ENCODE peak calls at places on chromosomes 4 and X, in seven cellular contexts. One of them, this sample, is unnamed.

GRCh38 chrX:38426785-38427184 is 74.4 kb downstream of the OTC start:
- DNase-seq in fibroblast of lung: peak; percentile 0
- DNase-seq in ELF-1: no peak
- DNase-seq in ACHN: no peak
- DNase-seq in hypothalamus: no peak
- DNase-seq in activated gamma-delta T cell treated with Interleukin-2 at 50 U/mL for 16 hours: no peak
- DNase-seq in activated CD4-positive, alpha-beta T cell treated with anti-CD3 and anti-CD28 coated beads for 24 hours: no peak
- DNase-seq in this sample: no peak

GRCh38 chr4:21543514-21543913 is 405.1 kb downstream of the KCNIP4 start:
- DNase-seq in fibroblast of lung: no peak
- DNase-seq in activated gamma-delta T cell treated with Interleukin-2 at 50 U/mL for 16 hours: no peak
- DNase-seq in hypothalamus: no peak
- DNase-seq in ELF-1: no peak
- DNase-seq in ACHN: no peak
- DNase-seq in activated CD4-positive, alpha-beta T cell treated with anti-CD3 and anti-CD28 coated beads for 24 hours: no peak
- DNase-seq in this sample: no peak

GRCh38 chrX:37745354-37745753 is 34.5 kb upstream of the CYBB start:
- DNase-seq in ELF-1: peak; percentile 59
- DNase-seq in activated gamma-delta T cell treated with Interleukin-2 at 50 U/mL for 16 hours: peak; percentile 73
- DNase-seq in hypothalamus: peak; percentile 39
- DNase-seq in ACHN: peak; percentile 38
- DNase-seq in activated CD4-positive, alpha-beta T cell treated with anti-CD3 and anti-CD28 coated beads for 24 hours: peak; percentile 65
- DNase-seq in fibroblast of lung: peak; percentile 70
- DNase-seq in this sample: peak; percentile 50

GRCh38 chr4:100907465-100908454 is 389.9 kb upstream of the EMCN start:
- DNase-seq in activated CD4-positive, alpha-beta T cell treated with anti-CD3 and anti-CD28 coated beads for 24 hours: no peak
- DNase-seq in fibroblast of lung: peak; percentile 6
- DNase-seq in hypothalamus: no peak
- DNase-seq in ELF-1: peak; percentile 2
- DNase-seq in activated gamma-delta T cell treated with Interleukin-2 at 50 U/mL for 16 hours: no peak
- DNase-seq in ACHN: peak; percentile 3
- DNase-seq in this sample: no peak

GRCh38 chr4:10289534-10289899 is 167.7 kb downstream of the ZNF518B start:
- DNase-seq in ELF-1: no peak
- DNase-seq in fibroblast of lung: no peak
- DNase-seq in activated gamma-delta T cell treated with Interleukin-2 at 50 U/mL for 16 hours: no peak
- DNase-seq in ACHN: no peak
- DNase-seq in hypothalamus: no peak
- DNase-seq in activated CD4-positive, alpha-beta T cell treated with anti-CD3 and anti-CD28 coated beads for 24 hours: no peak
- DNase-seq in this sample: no peak

GRCh38 chrX:47080215-47080914 is 2.1 kb downstream of the RGN start:
- DNase-seq in fibroblast of lung: no peak
- DNase-seq in ELF-1: no peak
- DNase-seq in ACHN: no peak
- DNase-seq in hypothalamus: no peak
- DNase-seq in activated CD4-positive, alpha-beta T cell treated with anti-CD3 and anti-CD28 coated beads for 24 hours: no peak
- DNase-seq in activated gamma-delta T cell treated with Interleukin-2 at 50 U/mL for 16 hours: no peak
- DNase-seq in this sample: no peak

GRCh38 chrX:123562342-123563146 is 170.3 kb downstream of the THOC2 start:
- DNase-seq in ELF-1: no peak
- DNase-seq in activated CD4-positive, alpha-beta T cell treated with anti-CD3 and anti-CD28 coated beads for 24 hours: no peak
- DNase-seq in ACHN: no peak
- DNase-seq in activated gamma-delta T cell treated with Interleukin-2 at 50 U/mL for 16 hours: no peak
- DNase-seq in hypothalamus: no peak
- DNase-seq in fibroblast of lung: no peak
- DNase-seq in this sample: no peak

GRCh38 chr4:153257151-153257620 is 52.9 kb downstream of the TRIM2 start:
- DNase-seq in ACHN: peak; percentile 47
- DNase-seq in ELF-1: peak; percentile 84
- DNase-seq in activated CD4-positive, alpha-beta T cell treated with anti-CD3 and anti-CD28 coated beads for 24 hours: peak; percentile 16
- DNase-seq in activated gamma-delta T cell treated with Interleukin-2 at 50 U/mL for 16 hours: no peak
- DNase-seq in hypothalamus: peak; percentile 48
- DNase-seq in fibroblast of lung: peak; percentile 53
- DNase-seq in this sample: peak; percentile 77

GRCh38 chr4:4402966-4403365 is 16.1 kb downstream of the NSG1 start:
- DNase-seq in ELF-1: no peak
- DNase-seq in activated gamma-delta T cell treated with Interleukin-2 at 50 U/mL for 16 hours: no peak
- DNase-seq in ACHN: no peak
- DNase-seq in activated CD4-positive, alpha-beta T cell treated with anti-CD3 and anti-CD28 coated beads for 24 hours: no peak
- DNase-seq in hypothalamus: no peak
- DNase-seq in fibroblast of lung: no peak
- DNase-seq in this sample: no peak

GRCh38 chr4:139655116-139655515 is 10.5 kb upstream of the MGST2 start:
- DNase-seq in ELF-1: peak; percentile 19
- DNase-seq in activated gamma-delta T cell treated with Interleukin-2 at 50 U/mL for 16 hours: peak; percentile 12
- DNase-seq in hypothalamus: no peak
- DNase-seq in activated CD4-positive, alpha-beta T cell treated with anti-CD3 and anti-CD28 coated beads for 24 hours: no peak
- DNase-seq in ACHN: no peak
- DNase-seq in fibroblast of lung: peak; percentile 49
- DNase-seq in this sample: peak; percentile 27

GRCh38 chr4:71259305-71259704 is 79.5 kb upstream of the SLC4A4 start:
- DNase-seq in fibroblast of lung: no peak
- DNase-seq in ELF-1: no peak
- DNase-seq in activated gamma-delta T cell treated with Interleukin-2 at 50 U/mL for 16 hours: no peak
- DNase-seq in activated CD4-positive, alpha-beta T cell treated with anti-CD3 and anti-CD28 coated beads for 24 hours: no peak
- DNase-seq in hypothalamus: no peak
- DNase-seq in ACHN: no peak
- DNase-seq in this sample: peak; percentile 31

GRCh38 chr4:169985881-169986280 is 40.3 kb downstream of the MFAP3L start:
- DNase-seq in fibroblast of lung: no peak
- DNase-seq in activated gamma-delta T cell treated with Interleukin-2 at 50 U/mL for 16 hours: no peak
- DNase-seq in ELF-1: no peak
- DNase-seq in ACHN: no peak
- DNase-seq in activated CD4-positive, alpha-beta T cell treated with anti-CD3 and anti-CD28 coated beads for 24 hours: no peak
- DNase-seq in hypothalamus: no peak
- DNase-seq in this sample: no peak

GRCh38 chr4:123304151-123305021 is 92.2 kb upstream of the SPRY1 start:
- DNase-seq in hypothalamus: peak; percentile 5
- DNase-seq in ELF-1: peak; percentile 83
- DNase-seq in activated gamma-delta T cell treated with Interleukin-2 at 50 U/mL for 16 hours: no peak
- DNase-seq in fibroblast of lung: peak; percentile 11
- DNase-seq in activated CD4-positive, alpha-beta T cell treated with anti-CD3 and anti-CD28 coated beads for 24 hours: no peak
- DNase-seq in ACHN: no peak
- DNase-seq in this sample: no peak

GRCh38 chr4:110165382-110166285 is 32.8 kb downstream of the ELOVL6 start:
- DNase-seq in hypothalamus: no peak
- DNase-seq in fibroblast of lung: peak; percentile 50
- DNase-seq in ACHN: peak; percentile 35
- DNase-seq in activated CD4-positive, alpha-beta T cell treated with anti-CD3 and anti-CD28 coated beads for 24 hours: peak; percentile 50
- DNase-seq in activated gamma-delta T cell treated with Interleukin-2 at 50 U/mL for 16 hours: peak; percentile 63
- DNase-seq in ELF-1: peak; percentile 70
- DNase-seq in this sample: no peak

GRCh38 chr4:107991945-107992625 is 2.4 kb downstream of the HADH start:
- DNase-seq in fibroblast of lung: peak; percentile 69
- DNase-seq in ELF-1: no peak
- DNase-seq in activated CD4-positive, alpha-beta T cell treated with anti-CD3 and anti-CD28 coated beads for 24 hours: no peak
- DNase-seq in ACHN: no peak
- DNase-seq in activated gamma-delta T cell treated with Interleukin-2 at 50 U/mL for 16 hours: no peak
- DNase-seq in hypothalamus: no peak
- DNase-seq in this sample: no peak

GRCh38 chrX:10938371-10938982 is 172.7 kb upstream of the HCCS start:
- DNase-seq in hypothalamus: no peak
- DNase-seq in activated CD4-positive, alpha-beta T cell treated with anti-CD3 and anti-CD28 coated beads for 24 hours: no peak
- DNase-seq in activated gamma-delta T cell treated with Interleukin-2 at 50 U/mL for 16 hours: no peak
- DNase-seq in ACHN: no peak
- DNase-seq in ELF-1: no peak
- DNase-seq in fibroblast of lung: peak; percentile 38
- DNase-seq in this sample: peak; percentile 18

GRCh38 chr4:75849459-75849858 is 52.8 kb downstream of the PPEF2 start:
- DNase-seq in activated gamma-delta T cell treated with Interleukin-2 at 50 U/mL for 16 hours: no peak
- DNase-seq in ELF-1: peak; percentile 72
- DNase-seq in ACHN: no peak
- DNase-seq in activated CD4-positive, alpha-beta T cell treated with anti-CD3 and anti-CD28 coated beads for 24 hours: no peak
- DNase-seq in fibroblast of lung: no peak
- DNase-seq in hypothalamus: no peak
- DNase-seq in this sample: no peak

GRCh38 chr4:88225216-88226107 is 58.9 kb downstream of the PPM1K start:
- DNase-seq in fibroblast of lung: no peak
- DNase-seq in ELF-1: no peak
- DNase-seq in hypothalamus: no peak
- DNase-seq in ACHN: no peak
- DNase-seq in activated gamma-delta T cell treated with Interleukin-2 at 50 U/mL for 16 hours: no peak
- DNase-seq in activated CD4-positive, alpha-beta T cell treated with anti-CD3 and anti-CD28 coated beads for 24 hours: no peak
- DNase-seq in this sample: no peak

GRCh38 chr4:159003420-159004253 is 99.2 kb upstream of the RAPGEF2 start:
- DNase-seq in activated gamma-delta T cell treated with Interleukin-2 at 50 U/mL for 16 hours: no peak
- DNase-seq in hypothalamus: no peak
- DNase-seq in ELF-1: no peak
- DNase-seq in ACHN: no peak
- DNase-seq in fibroblast of lung: no peak
- DNase-seq in activated CD4-positive, alpha-beta T cell treated with anti-CD3 and anti-CD28 coated beads for 24 hours: no peak
- DNase-seq in this sample: no peak

GRCh38 chrX:87045352-87045751 is 472.2 kb upstream of the KLHL4 start:
- DNase-seq in hypothalamus: no peak
- DNase-seq in ACHN: no peak
- DNase-seq in activated gamma-delta T cell treated with Interleukin-2 at 50 U/mL for 16 hours: no peak
- DNase-seq in ELF-1: peak; percentile 12
- DNase-seq in fibroblast of lung: no peak
- DNase-seq in activated CD4-positive, alpha-beta T cell treated with anti-CD3 and anti-CD28 coated beads for 24 hours: no peak
- DNase-seq in this sample: no peak

GRCh38 chr4:168796362-168797106 is 213.5 kb downstream of the CBR4 start:
- DNase-seq in ACHN: peak; percentile 94
- DNase-seq in activated CD4-positive, alpha-beta T cell treated with anti-CD3 and anti-CD28 coated beads for 24 hours: no peak
- DNase-seq in activated gamma-delta T cell treated with Interleukin-2 at 50 U/mL for 16 hours: no peak
- DNase-seq in ELF-1: no peak
- DNase-seq in fibroblast of lung: peak; percentile 82
- DNase-seq in hypothalamus: no peak
- DNase-seq in this sample: no peak

GRCh38 chrX:20729421-20729820 is 462.7 kb upstream of the RPS6KA3 start:
- DNase-seq in fibroblast of lung: peak; percentile 30
- DNase-seq in activated CD4-positive, alpha-beta T cell treated with anti-CD3 and anti-CD28 coated beads for 24 hours: no peak
- DNase-seq in ACHN: no peak
- DNase-seq in activated gamma-delta T cell treated with Interleukin-2 at 50 U/mL for 16 hours: no peak
- DNase-seq in ELF-1: no peak
- DNase-seq in hypothalamus: no peak
- DNase-seq in this sample: no peak

GRCh38 chrX:107656965-107657364 is 28.7 kb downstream of the PRPS1 start:
- DNase-seq in fibroblast of lung: no peak
- DNase-seq in ACHN: no peak
- DNase-seq in activated gamma-delta T cell treated with Interleukin-2 at 50 U/mL for 16 hours: no peak
- DNase-seq in activated CD4-positive, alpha-beta T cell treated with anti-CD3 and anti-CD28 coated beads for 24 hours: no peak
- DNase-seq in ELF-1: no peak
- DNase-seq in hypothalamus: no peak
- DNase-seq in this sample: no peak

GRCh38 chr4:76980280-76980679 is 30.7 kb downstream of the SEPTIN11 start:
- DNase-seq in fibroblast of lung: no peak
- DNase-seq in ELF-1: no peak
- DNase-seq in activated gamma-delta T cell treated with Interleukin-2 at 50 U/mL for 16 hours: no peak
- DNase-seq in ACHN: no peak
- DNase-seq in hypothalamus: no peak
- DNase-seq in activated CD4-positive, alpha-beta T cell treated with anti-CD3 and anti-CD28 coated beads for 24 hours: no peak
- DNase-seq in this sample: no peak

GRCh38 chr4:120922390-120923200 is at the start of gene PRDM5:
- DNase-seq in activated CD4-positive, alpha-beta T cell treated with anti-CD3 and anti-CD28 coated beads for 24 hours: no peak
- DNase-seq in ELF-1: peak; percentile 83
- DNase-seq in hypothalamus: peak; percentile 53
- DNase-seq in ACHN: peak; percentile 8
- DNase-seq in activated gamma-delta T cell treated with Interleukin-2 at 50 U/mL for 16 hours: peak; percentile 5
- DNase-seq in fibroblast of lung: peak; percentile 71
- DNase-seq in this sample: peak; percentile 10

GRCh38 chrX:39309721-39310152 is 508.5 kb downstream of the MID1IP1 start:
- DNase-seq in fibroblast of lung: no peak
- DNase-seq in hypothalamus: no peak
- DNase-seq in ELF-1: peak; percentile 43
- DNase-seq in ACHN: no peak
- DNase-seq in activated gamma-delta T cell treated with Interleukin-2 at 50 U/mL for 16 hours: no peak
- DNase-seq in activated CD4-positive, alpha-beta T cell treated with anti-CD3 and anti-CD28 coated beads for 24 hours: peak; percentile 38
- DNase-seq in this sample: no peak

GRCh38 chr4:52889778-52890400 is 27.8 kb downstream of the RASL11B start:
- DNase-seq in hypothalamus: no peak
- DNase-seq in activated CD4-positive, alpha-beta T cell treated with anti-CD3 and anti-CD28 coated beads for 24 hours: no peak
- DNase-seq in ELF-1: no peak
- DNase-seq in activated gamma-delta T cell treated with Interleukin-2 at 50 U/mL for 16 hours: no peak
- DNase-seq in ACHN: no peak
- DNase-seq in fibroblast of lung: no peak
- DNase-seq in this sample: no peak

GRCh38 chr4:100716416-100716815 is 198.6 kb upstream of the EMCN start:
- DNase-seq in activated gamma-delta T cell treated with Interleukin-2 at 50 U/mL for 16 hours: no peak
- DNase-seq in ELF-1: no peak
- DNase-seq in activated CD4-positive, alpha-beta T cell treated with anti-CD3 and anti-CD28 coated beads for 24 hours: no peak
- DNase-seq in hypothalamus: no peak
- DNase-seq in ACHN: no peak
- DNase-seq in fibroblast of lung: no peak
- DNase-seq in this sample: no peak

GRCh38 chr4:93897559-93897958 is 69.0 kb downstream of the ATOH1 start:
- DNase-seq in hypothalamus: no peak
- DNase-seq in activated CD4-positive, alpha-beta T cell treated with anti-CD3 and anti-CD28 coated beads for 24 hours: no peak
- DNase-seq in ACHN: no peak
- DNase-seq in ELF-1: no peak
- DNase-seq in activated gamma-delta T cell treated with Interleukin-2 at 50 U/mL for 16 hours: no peak
- DNase-seq in fibroblast of lung: no peak
- DNase-seq in this sample: no peak

GRCh38 chr4:183264614-183265013 is 55.5 kb downstream of the CLDN22 start:
- DNase-seq in activated gamma-delta T cell treated with Interleukin-2 at 50 U/mL for 16 hours: no peak
- DNase-seq in ACHN: no peak
- DNase-seq in fibroblast of lung: peak; percentile 49
- DNase-seq in ELF-1: no peak
- DNase-seq in activated CD4-positive, alpha-beta T cell treated with anti-CD3 and anti-CD28 coated beads for 24 hours: no peak
- DNase-seq in hypothalamus: no peak
- DNase-seq in this sample: no peak

GRCh38 chrX:16199343-16199742 is 32.1 kb downstream of the MAGEB17 start:
- DNase-seq in fibroblast of lung: no peak
- DNase-seq in activated gamma-delta T cell treated with Interleukin-2 at 50 U/mL for 16 hours: no peak
- DNase-seq in activated CD4-positive, alpha-beta T cell treated with anti-CD3 and anti-CD28 coated beads for 24 hours: no peak
- DNase-seq in hypothalamus: no peak
- DNase-seq in ACHN: no peak
- DNase-seq in ELF-1: no peak
- DNase-seq in this sample: no peak

GRCh38 chr4:70714061-70714468 is 7.7 kb upstream of the RUFY3 start:
- DNase-seq in hypothalamus: no peak
- DNase-seq in ACHN: peak; percentile 48
- DNase-seq in activated gamma-delta T cell treated with Interleukin-2 at 50 U/mL for 16 hours: no peak
- DNase-seq in ELF-1: no peak
- DNase-seq in fibroblast of lung: peak; percentile 13
- DNase-seq in activated CD4-positive, alpha-beta T cell treated with anti-CD3 and anti-CD28 coated beads for 24 hours: no peak
- DNase-seq in this sample: no peak

GRCh38 chr4:28357985-28358384 is 1497.3 kb downstream of the STIM2 start:
- DNase-seq in ELF-1: peak; percentile 19
- DNase-seq in fibroblast of lung: peak; percentile 37
- DNase-seq in ACHN: no peak
- DNase-seq in activated gamma-delta T cell treated with Interleukin-2 at 50 U/mL for 16 hours: no peak
- DNase-seq in activated CD4-positive, alpha-beta T cell treated with anti-CD3 and anti-CD28 coated beads for 24 hours: no peak
- DNase-seq in hypothalamus: no peak
- DNase-seq in this sample: peak; percentile 11

GRCh38 chr4:28287837-28288236 is 1427.2 kb downstream of the STIM2 start:
- DNase-seq in hypothalamus: no peak
- DNase-seq in activated CD4-positive, alpha-beta T cell treated with anti-CD3 and anti-CD28 coated beads for 24 hours: no peak
- DNase-seq in fibroblast of lung: peak; percentile 83
- DNase-seq in ACHN: peak; percentile 26
- DNase-seq in activated gamma-delta T cell treated with Interleukin-2 at 50 U/mL for 16 hours: no peak
- DNase-seq in ELF-1: no peak
- DNase-seq in this sample: no peak

GRCh38 chr4:85869156-85869555 is 394.2 kb downstream of the ARHGAP24 start:
- DNase-seq in hypothalamus: no peak
- DNase-seq in activated gamma-delta T cell treated with Interleukin-2 at 50 U/mL for 16 hours: no peak
- DNase-seq in ELF-1: no peak
- DNase-seq in ACHN: no peak
- DNase-seq in activated CD4-positive, alpha-beta T cell treated with anti-CD3 and anti-CD28 coated beads for 24 hours: no peak
- DNase-seq in fibroblast of lung: no peak
- DNase-seq in this sample: no peak

GRCh38 chr4:107631568-107631967 is 88.5 kb downstream of the PAPSS1 start:
- DNase-seq in hypothalamus: no peak
- DNase-seq in ACHN: no peak
- DNase-seq in activated CD4-positive, alpha-beta T cell treated with anti-CD3 and anti-CD28 coated beads for 24 hours: no peak
- DNase-seq in fibroblast of lung: peak; percentile 8
- DNase-seq in ELF-1: no peak
- DNase-seq in activated gamma-delta T cell treated with Interleukin-2 at 50 U/mL for 16 hours: no peak
- DNase-seq in this sample: no peak

GRCh38 chrX:124256209-124256608 is 76.3 kb upstream of the TEX13D start:
- DNase-seq in activated CD4-positive, alpha-beta T cell treated with anti-CD3 and anti-CD28 coated beads for 24 hours: no peak
- DNase-seq in ACHN: no peak
- DNase-seq in fibroblast of lung: peak; percentile 90
- DNase-seq in activated gamma-delta T cell treated with Interleukin-2 at 50 U/mL for 16 hours: no peak
- DNase-seq in hypothalamus: no peak
- DNase-seq in ELF-1: no peak
- DNase-seq in this sample: no peak

This sample was measured in hippocampal formation.